ENCODE peak calls at places on chromosome 11, in five cellular contexts. E is SK-N-SH, O is HepG2, W is GM12892, Q is K562. V is an unnamed sample.

GRCh38 chr11:93530468-93530826 is 12.7 kb downstream of the SMCO4 start:
- DNase-seq in E (no peak), W (no peak), Q (no peak), O (no peak), V (no peak)

GRCh38 chr11:70328556-70328955 is 58.1 kb downstream of the PPFIA1 start:
- DNase-seq in E (no peak), O (no peak), W (no peak), Q (no peak), V (no peak)

GRCh38 chr11:12174145-12175143 is 64.1 kb downstream of the MICAL2 start:
- DNase-seq in O (no peak), W (no peak), Q (no peak), E (no peak), V (no peak)

GRCh38 chr11:16584569-16584968 is 153.9 kb upstream of the C11orf58 start:
- DNase-seq in O (no peak), W (no peak), Q (no peak), E (no peak), V (no peak)

GRCh38 chr11:112882494-112883381 is 78.5 kb upstream of the NCAM1 start:
- DNase-seq in Q (no peak), O (no peak), E (peak; percentile 70), W (no peak), V (no peak)

GRCh38 chr11:29272019-29272654 is 744.7 kb downstream of the KCNA4 start:
- DNase-seq in Q (no peak), O (no peak), E (no peak), W (no peak), V (no peak)

GRCh38 chr11:2298795-2299747 is 2.6 kb downstream of the C11orf21 start:
- DNase-seq in E (peak; percentile 62), Q (peak; percentile 61), O (peak; percentile 63), W (no peak), V (no peak)

GRCh38 chr11:132586801-132587200 is 945.5 kb downstream of the OPCML start:
- DNase-seq in Q (no peak), O (no peak), W (no peak), E (no peak), V (no peak)

GRCh38 chr11:83671295-83671694 is 385.1 kb upstream of the CCDC90B start:
- DNase-seq in E (no peak), W (no peak), Q (no peak), O (no peak), V (no peak)

GRCh38 chr11:61891331-61892084 is at the start of gene FADS3:
- DNase-seq in W (peak; percentile 73), E (peak; percentile 96), O (peak; percentile 77), Q (peak; percentile 97), V (peak; percentile 63)

GRCh38 chr11:41177791-41178190 is 281.7 kb downstream of the LRRC4C start:
- DNase-seq in Q (no peak), E (no peak), W (no peak), O (no peak), V (no peak)

GRCh38 chr11:133897331-133897650 is 52.0 kb upstream of the SPATA19 start:
- DNase-seq in E (no peak), W (no peak), O (no peak), Q (no peak), V (no peak)

GRCh38 chr11:6992026-6992425 is 28.1 kb downstream of the ZNF214 start:
- DNase-seq in W (no peak), E (no peak), Q (no peak), O (no peak), V (no peak)

GRCh38 chr11:10605941-10606381 is 37.5 kb upstream of the LYVE1 start:
- DNase-seq in E (no peak), Q (no peak), O (peak; percentile 8), W (no peak), V (no peak)

GRCh38 chr11:120912504-120912903 is 111.4 kb upstream of the TBCEL start:
- DNase-seq in O (peak; percentile 36), Q (no peak), W (no peak), E (peak; percentile 51), V (peak; percentile 33)

GRCh38 chr11:65862191-65862735 is 2.0 kb downstream of the MUS81 start:
- DNase-seq in O (no peak), Q (no peak), W (no peak), E (no peak), V (no peak)

GRCh38 chr11:106409201-106409600 is 331.7 kb downstream of the AASDHPPT start:
- DNase-seq in E (no peak), Q (no peak), W (no peak), O (no peak), V (no peak)

DNA sequence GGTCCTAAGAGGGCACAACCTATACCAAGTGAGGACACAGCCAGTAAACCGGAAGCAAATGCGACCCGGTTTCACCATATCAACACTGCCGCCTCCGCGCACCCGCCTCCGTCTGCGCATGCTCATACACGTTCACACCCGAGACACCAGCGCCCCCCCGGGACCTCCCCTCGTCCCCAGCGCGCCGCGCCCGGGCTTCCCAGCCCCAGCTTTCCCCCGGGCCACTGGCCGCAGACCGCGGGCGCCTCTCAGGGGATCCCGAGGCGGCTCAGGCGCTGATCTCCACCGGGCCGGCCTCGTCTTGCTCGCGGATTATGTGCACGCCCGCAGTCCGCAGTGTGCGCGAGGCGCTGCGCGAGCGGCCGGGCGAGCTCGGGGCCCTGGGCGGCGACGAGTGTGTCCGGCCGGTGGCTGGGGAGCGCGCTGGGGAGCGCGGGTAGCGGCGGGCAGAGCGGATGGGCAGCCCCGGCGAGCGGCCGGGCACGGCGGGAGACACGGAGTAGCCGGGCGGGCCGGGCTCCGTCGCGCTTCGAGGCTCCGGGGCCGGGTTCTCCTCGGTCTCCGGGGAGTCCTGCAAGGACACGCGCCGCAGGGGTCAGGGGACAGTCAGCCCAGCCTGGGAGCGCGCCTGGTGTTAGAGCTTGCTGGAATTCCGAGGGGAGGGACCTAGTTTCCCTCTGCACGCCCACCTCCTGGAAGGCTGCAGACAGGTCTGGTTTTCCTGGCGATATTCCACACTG is 2.0 kb downstream of the HEPN1 start:
- DNase-seq in O (no peak), E (peak; percentile 94), Q (no peak), W (no peak), V (no peak)
- TF ChIP-seq TAF1 in O (no peak), E (peak; percentile 13), Q (no peak), W (no peak), V (no peak)

GRCh38 chr11:18361154-18361553 is 33.2 kb upstream of the LDHA start:
- DNase-seq in W (no peak), E (no peak), O (no peak), Q (no peak), V (no peak)

GRCh38 chr11:18364495-18365047 is 29.8 kb upstream of the LDHA start:
- DNase-seq in W (no peak), O (no peak), Q (no peak), E (no peak), V (no peak)

DNA sequence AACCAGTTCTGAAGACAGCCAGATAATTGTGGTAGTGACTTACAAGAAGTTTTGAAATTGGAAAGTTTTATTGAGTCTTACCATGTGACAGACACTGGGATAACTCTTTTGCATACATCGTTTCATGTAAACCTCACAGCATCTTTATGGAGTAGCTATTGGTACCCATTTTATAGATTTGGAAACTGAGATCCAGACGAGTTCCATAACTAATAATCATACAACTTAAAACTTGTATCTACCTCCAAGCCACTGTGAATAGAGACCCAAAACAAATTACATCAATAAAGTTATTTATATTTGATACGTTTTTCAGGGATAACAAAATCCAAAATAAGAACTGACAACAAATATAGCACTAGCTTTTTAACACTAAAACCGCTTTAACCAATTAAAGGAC is 35.7 kb upstream of the LDHA start:
- DNase-seq in O (no peak), W (no peak), E (no peak), Q (no peak), V (no peak)
- TF ChIP-seq TAF1 in O (no peak), W (no peak), E (no peak), Q (no peak), V (no peak)

GRCh38 chr11:102494216-102494615 is 36.3 kb downstream of the MMP7 start:
- DNase-seq in O (peak; percentile 94), W (no peak), Q (no peak), E (no peak), V (no peak)
- TF ChIP-seq TAF1 in O (no peak), W (no peak), Q (no peak), E (no peak), V (no peak)

DNA sequence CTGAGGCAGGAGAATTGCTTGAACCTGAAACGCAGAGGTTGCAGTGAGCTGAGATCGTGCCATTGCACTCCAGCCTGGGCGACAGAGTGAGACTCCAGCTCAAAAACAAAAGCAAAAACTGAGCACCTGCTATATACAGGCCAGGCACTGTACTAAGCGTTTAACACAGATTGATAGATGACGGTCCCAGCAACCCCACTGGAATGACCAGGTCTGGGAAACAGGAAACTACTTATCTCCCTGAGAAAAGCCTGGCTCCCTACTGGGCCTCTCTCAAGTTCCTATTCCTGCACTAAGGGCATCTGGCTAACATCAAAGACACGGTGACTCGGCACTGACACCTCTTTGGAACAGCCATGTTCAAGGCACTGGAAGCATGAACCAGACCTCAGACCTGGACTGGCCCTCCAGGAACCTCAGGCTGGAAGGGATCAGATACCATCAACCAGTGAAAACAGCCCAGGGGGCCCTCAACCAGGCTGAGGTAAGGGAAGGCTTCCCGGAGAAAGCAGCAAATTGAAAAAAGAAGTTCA is 16.6 kb downstream of the ARAP1 start:
- DNase-seq in Q (peak; percentile 51), W (no peak), E (peak; percentile 89), O (peak; percentile 47), V (no peak)
- TF ChIP-seq TAF1 in Q (no peak), W (no peak), E (no peak), O (no peak), V (no peak)

DNA sequence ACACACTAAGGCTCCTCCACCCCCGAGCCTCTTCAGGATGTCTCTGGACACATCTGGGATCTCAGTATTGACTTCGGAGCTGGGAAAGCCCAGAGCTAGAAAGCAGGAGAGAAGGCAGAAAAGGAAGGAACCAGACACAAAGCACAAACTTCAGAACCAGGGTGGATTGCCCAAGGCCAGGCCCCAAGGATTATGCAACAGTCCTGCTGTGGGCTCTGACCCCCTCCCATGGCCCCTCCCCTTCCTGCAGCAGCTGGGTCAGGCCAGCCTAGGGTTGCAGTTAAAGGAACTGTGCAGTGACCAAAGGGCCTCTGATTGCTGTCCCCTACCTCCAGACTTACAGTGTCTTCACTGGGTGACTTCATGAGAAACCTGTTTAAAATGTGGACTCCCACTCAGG is 5.3 kb downstream of the KCNE3 start:
- DNase-seq in Q (peak; percentile 60), O (peak; percentile 66), E (no peak), W (no peak), V (no peak)
- TF ChIP-seq TAF1 in Q (no peak), O (no peak), E (no peak), W (no peak), V (no peak)

DNA sequence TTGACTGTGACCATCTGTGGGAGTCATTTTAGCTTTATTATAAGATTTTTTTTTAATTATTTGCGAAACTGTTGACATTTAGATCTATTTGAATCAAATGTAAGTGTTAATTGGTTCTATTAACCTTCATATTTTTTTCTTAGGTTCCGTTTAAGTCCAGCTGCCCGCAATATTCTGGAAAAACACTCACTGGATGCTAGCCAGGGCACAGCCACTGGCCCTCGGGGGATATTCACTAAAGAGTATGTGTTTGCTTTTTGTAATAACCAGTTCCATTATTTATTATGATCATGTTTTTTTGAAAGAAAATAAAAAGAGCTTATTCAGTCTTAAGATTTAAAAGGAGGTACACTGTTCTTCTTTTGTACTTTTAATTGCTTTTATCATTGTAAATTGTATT is 43.9 kb downstream of the PDHX start:
- DNase-seq in W (no peak), E (peak; percentile 33), Q (no peak), O (no peak), V (no peak)
- TF ChIP-seq TAF1 in W (no peak), E (no peak), Q (no peak), O (no peak), V (no peak)

GRCh38 chr11:36095716-36096115 is 151.9 kb downstream of the LDLRAD3 start:
- DNase-seq in W (no peak), E (no peak), O (no peak), Q (no peak), V (no peak)
- TF ChIP-seq TAF1 in W (no peak), E (no peak), O (no peak), Q (no peak), V (no peak)